ENCODE peak calls at places on chromosomes 5 and 9, in eight cellular contexts. W is head of caudate nucleus; D is T-helper 2 cell; F is CD8-positive, alpha-beta memory T cell; G is stimulated activated effector memory CD8-positive, alpha-beta T cell treated with anti-CD3 and anti-CD28 coated beads, Interleukin-12 subunit alpha, Interleukin-12 subunit beta, amount 100 ng/mL, for 72 hours; A is hippocampal formation; L is fibroblast of gingiva; Z is ovary. M is an unnamed sample.

GRCh38 chr9:36720043-36720442 is 147.3 kb downstream of the MELK start:
- DNase-seq in W (no peak), D (no peak), F (no peak), G (no peak), A (no peak), L (no peak), Z (no peak), M (no peak)

GRCh38 chr9:28971881-28972280 is 1398.6 kb upstream of the C9orf72 start:
- DNase-seq in W (no peak), D (no peak), F (no peak), G (no peak), A (no peak), L (no peak), Z (no peak), M (no peak)

GRCh38 chr5:126938461-126938860 is 91.9 kb downstream of the MARCHF3 start:
- DNase-seq in W (no peak), D (no peak), F (no peak), G (no peak), A (no peak), L (peak), Z (no peak), M (no peak)

GRCh38 chr9:33408087-33408486 is 5.7 kb upstream of the AQP7 start:
- DNase-seq in W (no peak), D (no peak), F (no peak), G (no peak), A (no peak), L (no peak), Z (no peak), M (no peak)

GRCh38 chr9:133485531-133486260 is 6.8 kb upstream of the SLC2A6 start:
- DNase-seq in W (no peak), D (no peak), F (peak), G (no peak), A (no peak), L (no peak), Z (no peak), M (no peak)

GRCh38 chr9:124897570-124898460 is 35.9 kb downstream of the ARPC5L start:
- DNase-seq in W (no peak), D (no peak), F (no peak), G (no peak), A (no peak), L (no peak), Z (no peak), M (no peak)

GRCh38 chr5:173665326-173665725 is 48.9 kb upstream of the BOD1 start:
- DNase-seq in W (no peak), D (no peak), F (no peak), G (no peak), A (no peak), L (no peak), Z (no peak), M (no peak)

GRCh38 chr9:96109718-96110351 is 192.1 kb downstream of the HSD17B3 start:
- DNase-seq in W (no peak), D (no peak), F (no peak), G (no peak), A (no peak), L (peak), Z (no peak), M (no peak)

GRCh38 chr5:149790276-149790675 is 60.2 kb downstream of the PPARGC1B start:
- DNase-seq in W (no peak), D (no peak), F (no peak), G (no peak), A (no peak), L (no peak), Z (no peak), M (no peak)

GRCh38 chr5:54362434-54362833 is 52.1 kb upstream of the ARL15 start:
- DNase-seq in W (no peak), D (no peak), F (no peak), G (no peak), A (no peak), L (peak), Z (no peak), M (no peak)

GRCh38 chr5:72167257-72167656 is 60.0 kb downstream of the MAP1B start:
- DNase-seq in W (no peak), D (no peak), F (no peak), G (no peak), A (no peak), L (no peak), Z (no peak), M (no peak)

GRCh38 chr9:126883636-126884035 is 23.2 kb downstream of the ZBTB34 start:
- DNase-seq in W (no peak), D (no peak), F (no peak), G (no peak), A (no peak), L (no peak), Z (no peak), M (no peak)

GRCh38 chr9:127662617-127663016 is 44.2 kb upstream of the CFAP157 start:
- DNase-seq in W (no peak), D (no peak), F (no peak), G (no peak), A (no peak), L (no peak), Z (no peak), M (no peak)

GRCh38 chr9:94250456-94250855 is 8.6 kb upstream of the ZNF169 start:
- DNase-seq in W (no peak), D (no peak), F (no peak), G (no peak), A (no peak), L (no peak), Z (no peak), M (no peak)

GRCh38 chr5:64166201-64166959 is 737 bp downstream of the RNF180 start:
- DNase-seq in W (peak), D (no peak), F (no peak), G (no peak), A (no peak), L (no peak), Z (no peak), M (peak)

GRCh38 chr9:77820293-77820954 is 172.3 kb upstream of the GNA14 start:
- DNase-seq in W (no peak), D (no peak), F (no peak), G (no peak), A (no peak), L (peak), Z (no peak), M (no peak)

GRCh38 chr9:93668261-93668871 is 92.0 kb downstream of the PHF2 start:
- DNase-seq in W (no peak), D (no peak), F (peak), G (no peak), A (no peak), L (no peak), Z (peak), M (no peak)

GRCh38 chr9:114428466-114428865 is 40.7 kb upstream of the AKNA start:
- DNase-seq in W (peak), D (no peak), F (no peak), G (no peak), A (no peak), L (no peak), Z (no peak), M (no peak)

GRCh38 chr9:82621446-82621845 is 441.5 kb downstream of the RASEF start:
- DNase-seq in W (no peak), D (no peak), F (no peak), G (no peak), A (no peak), L (no peak), Z (no peak), M (no peak)

GRCh38 chr9:561430-561829 is 280.1 kb upstream of the DMRT1 start:
- DNase-seq in W (no peak), D (no peak), F (no peak), G (no peak), A (no peak), L (peak), Z (no peak), M (no peak)

GRCh38 chr5:107542831-107543231 is 127.9 kb downstream of the EFNA5 start:
- DNase-seq in W (no peak), D (no peak), F (no peak), G (no peak), A (no peak), L (peak), Z (peak), M (no peak)

GRCh38 chr9:127926961-127927456 is 3.6 kb downstream of the PIP5KL1 start:
- DNase-seq in W (no peak), D (no peak), F (no peak), G (no peak), A (no peak), L (no peak), Z (no peak), M (no peak)

GRCh38 chr5:109281136-109281690 is 128.6 kb downstream of the PJA2 start:
- DNase-seq in W (no peak), D (no peak), F (no peak), G (no peak), A (no peak), L (no peak), Z (no peak), M (no peak)

GRCh38 chr9:13554626-13555025 is 275.1 kb upstream of the MPDZ start:
- DNase-seq in W (no peak), D (no peak), F (no peak), G (no peak), A (no peak), L (no peak), Z (no peak), M (no peak)

GRCh38 chr5:120740989-120741388 is 276.9 kb downstream of the PRR16 start:
- DNase-seq in W (no peak), D (no peak), F (no peak), G (no peak), A (no peak), L (no peak), Z (no peak), M (no peak)

GRCh38 chr5:115465416-115465815 is 79.2 kb downstream of the FEM1C start:
- DNase-seq in W (no peak), D (no peak), F (no peak), G (no peak), A (no peak), L (peak), Z (no peak), M (no peak)

GRCh38 chr5:5658226-5658625 is 235.7 kb downstream of the ICE1 start:
- DNase-seq in W (no peak), D (no peak), F (no peak), G (no peak), A (peak), L (no peak), Z (no peak), M (no peak)

GRCh38 chr5:134132372-134133212 is 18.1 kb downstream of the TCF7 start:
- DNase-seq in W (no peak), D (peak), F (peak), G (peak), A (no peak), L (no peak), Z (no peak), M (no peak)

M was measured in globus pallidus.